ENCODE peak calls at places on chromosomes 1 and 21, in ten cellular contexts. U, N, Z, W, L, X, D, B, A and F are unnamed samples.

GRCh38 chr1:40532844-40533424 is 1.5 kb downstream of the ZNF684 start:
- DNase-seq in U (peak; percentile 20), N (peak; percentile 47), Z (peak; percentile 65), W (peak; percentile 21), L (peak; percentile 49), X (peak; percentile 71), D (peak; percentile 66), B (peak; percentile 57), A (peak; percentile 54), F (peak; percentile 60)

GRCh38 chr1:207748737-207749528 is 2.9 kb upstream of the CD46 start:
- DNase-seq in U (no peak), N (no peak), Z (no peak), W (no peak), L (no peak), X (no peak), D (no peak), B (peak; percentile 10), A (peak; percentile 87), F (no peak)

GRCh38 chr1:162677607-162678371 is 45.5 kb downstream of the DDR2 start:
- DNase-seq in U (no peak), N (no peak), Z (no peak), W (no peak), L (no peak), X (no peak), D (no peak), B (no peak), A (peak; percentile 65), F (no peak)

GRCh38 chr21:40507978-40508377 is 339.0 kb downstream of the DSCAM start:
- DNase-seq in U (no peak), N (no peak), Z (peak; percentile 35), W (no peak), L (peak; percentile 53), X (no peak), D (no peak), B (peak; percentile 57), A (no peak), F (no peak)

GRCh38 chr21:45607021-45607921 is 36.3 kb upstream of the PCBP3 start:
- DNase-seq in U (no peak), N (peak; percentile 58), Z (no peak), W (no peak), L (peak; percentile 42), X (peak; percentile 26), D (peak; percentile 36), B (peak; percentile 24), A (no peak), F (no peak)

GRCh38 chr21:41651830-41652229 is 115.0 kb downstream of the RIPK4 start:
- DNase-seq in U (no peak), N (no peak), Z (peak; percentile 53), W (no peak), L (no peak), X (no peak), D (no peak), B (no peak), A (no peak), F (no peak)

GRCh38 chr1:155255243-155256100 is at the start of gene ENTREP3:
- DNase-seq in U (peak; percentile 86), N (peak; percentile 90), Z (peak; percentile 87), W (peak; percentile 89), L (peak; percentile 82), X (peak; percentile 96), D (peak; percentile 83), B (peak; percentile 90), A (peak; percentile 78), F (peak; percentile 92)

GRCh38 chr1:87972818-87973217 is 644.1 kb downstream of the LMO4 start:
- DNase-seq in U (no peak), N (no peak), Z (no peak), W (no peak), L (peak; percentile 50), X (peak; percentile 41), D (peak; percentile 20), B (no peak), A (no peak), F (no peak)

GRCh38 chr1:61110587-61110986 is 28.2 kb downstream of the NFIA start:
- DNase-seq in U (no peak), N (no peak), Z (no peak), W (no peak), L (no peak), X (no peak), D (no peak), B (no peak), A (no peak), F (no peak)

GRCh38 chr1:17923684-17924083 is 168.6 kb downstream of the ACTL8 start:
- DNase-seq in U (no peak), N (no peak), Z (no peak), W (no peak), L (no peak), X (no peak), D (no peak), B (no peak), A (no peak), F (no peak)

GRCh38 chr1:119978018-119978505 is 81.7 kb upstream of the ADAM30 start:
- DNase-seq in U (no peak), N (no peak), Z (no peak), W (no peak), L (peak; percentile 66), X (no peak), D (no peak), B (no peak), A (no peak), F (peak; percentile 24)

GRCh38 chr1:211648980-211649934 is 26.2 kb downstream of the NEK2 start:
- DNase-seq in U (no peak), N (peak; percentile 55), Z (peak; percentile 46), W (peak; percentile 69), L (no peak), X (peak; percentile 77), D (no peak), B (no peak), A (peak; percentile 76), F (no peak)

GRCh38 chr1:54403377-54403776 is 2.8 kb downstream of the SSBP3 start:
- DNase-seq in U (no peak), N (no peak), Z (no peak), W (no peak), L (no peak), X (peak; percentile 80), D (no peak), B (no peak), A (no peak), F (no peak)

GRCh38 chr21:42797522-42797921 is 81.8 kb downstream of the WDR4 start:
- DNase-seq in U (no peak), N (no peak), Z (no peak), W (no peak), L (no peak), X (no peak), D (no peak), B (no peak), A (no peak), F (no peak)

GRCh38 chr1:226659136-226659535 is 79.9 kb downstream of the ITPKB start:
- DNase-seq in U (no peak), N (no peak), Z (no peak), W (no peak), L (no peak), X (no peak), D (no peak), B (no peak), A (no peak), F (no peak)

GRCh38 chr21:34574984-34575529 is 39.9 kb downstream of the RCAN1 start:
- DNase-seq in U (no peak), N (no peak), Z (no peak), W (no peak), L (no peak), X (no peak), D (no peak), B (no peak), A (no peak), F (no peak)

GRCh38 chr1:2983706-2984398 is 37.4 kb upstream of the ACTRT2 start:
- DNase-seq in U (no peak), N (no peak), Z (no peak), W (no peak), L (no peak), X (no peak), D (no peak), B (no peak), A (no peak), F (no peak)

GRCh38 chr1:85366391-85366790 is 90.0 kb upstream of the BCL10 start:
- DNase-seq in U (no peak), N (no peak), Z (peak; percentile 93), W (no peak), L (peak; percentile 84), X (no peak), D (peak; percentile 91), B (peak; percentile 62), A (no peak), F (peak; percentile 56)

GRCh38 chr21:16116798-16117197 is 387.0 kb downstream of the USP25 start:
- DNase-seq in U (no peak), N (no peak), Z (peak; percentile 87), W (no peak), L (peak; percentile 75), X (no peak), D (peak; percentile 89), B (no peak), A (no peak), F (no peak)

GRCh38 chr1:212754193-212754592 is 37.4 kb downstream of the NSL1 start:
- DNase-seq in U (no peak), N (peak; percentile 23), Z (no peak), W (no peak), L (no peak), X (no peak), D (no peak), B (no peak), A (peak; percentile 85), F (no peak)

GRCh38 chr1:151968791-151969399 is 24.8 kb downstream of the S100A10 start:
- DNase-seq in U (no peak), N (no peak), Z (peak; percentile 17), W (no peak), L (no peak), X (no peak), D (no peak), B (no peak), A (no peak), F (no peak)

GRCh38 chr21:38506606-38507331 is 8.5 kb upstream of the ERG start:
- DNase-seq in U (no peak), N (peak; percentile 26), Z (no peak), W (peak; percentile 61), L (no peak), X (peak; percentile 24), D (peak; percentile 39), B (no peak), A (no peak), F (no peak)

GRCh38 chr1:15273274-15273673 is 26.3 kb downstream of the FHAD1 start:
- DNase-seq in U (no peak), N (no peak), Z (no peak), W (no peak), L (no peak), X (no peak), D (no peak), B (no peak), A (no peak), F (no peak)

GRCh38 chr1:55974714-55975441 is 604.5 kb downstream of the PLPP3 start:
- DNase-seq in U (no peak), N (no peak), Z (peak; percentile 86), W (no peak), L (peak; percentile 70), X (no peak), D (peak; percentile 64), B (no peak), A (no peak), F (peak; percentile 21)

GRCh38 chr1:209409786-209410185 is 173.7 kb upstream of the CAMK1G start:
- DNase-seq in U (no peak), N (no peak), Z (peak; percentile 91), W (no peak), L (peak; percentile 77), X (no peak), D (peak; percentile 96), B (no peak), A (no peak), F (no peak)

GRCh38 chr21:29007801-29008200 is 11.3 kb downstream of the RWDD2B start:
- DNase-seq in U (no peak), N (no peak), Z (peak; percentile 47), W (no peak), L (no peak), X (no peak), D (no peak), B (no peak), A (no peak), F (no peak)

GRCh38 chr21:21200103-21200938 is 202.1 kb downstream of the NCAM2 start:
- DNase-seq in U (peak; percentile 16), N (peak; percentile 31), Z (peak; percentile 98), W (peak; percentile 27), L (peak; percentile 98), X (peak; percentile 11), D (peak; percentile 99), B (peak; percentile 65), A (no peak), F (peak; percentile 93)

GRCh38 chr21:31426235-31426797 is 82.3 kb upstream of the TIAM1 start:
- DNase-seq in U (no peak), N (peak; percentile 22), Z (peak; percentile 3), W (no peak), L (peak; percentile 85), X (no peak), D (peak; percentile 80), B (no peak), A (peak; percentile 84), F (no peak)